ENCODE peak calls at places on chromosomes 13 and 19, in ten cellular contexts. K, B, X, E, V, O, J, S, D and W are unnamed samples.

GRCh38 chr13:91291078-91291477 is 56.4 kb upstream of the MIR17HG start:
- DNase-seq in V (no peak), B (no peak), O (no peak), J (no peak), K (no peak), X (no peak), E (no peak), D (no peak), S (no peak), W (no peak)

GRCh38 chr19:57664269-57665127 is 4.2 kb upstream of the ZSCAN4 start:
- DNase-seq in K (peak; percentile 60), D (peak; percentile 79), V (peak; percentile 74), J (peak; percentile 55), S (no peak), X (peak; percentile 76), O (no peak), E (peak; percentile 31), B (peak; percentile 45), W (peak; percentile 44)

GRCh38 chr13:42649761-42650289 is 75.9 kb downstream of the TNFSF11 start:
- DNase-seq in X (no peak), O (no peak), S (no peak), V (no peak), K (no peak), B (no peak), D (no peak), J (no peak), E (no peak), W (no peak)

GRCh38 chr13:35549481-35549880 is 73.0 kb upstream of the MAB21L1 start:
- DNase-seq in J (no peak), E (no peak), D (no peak), S (no peak), O (peak; percentile 27), V (peak; percentile 10), B (no peak), K (no peak), X (peak; percentile 1), W (no peak)

GRCh38 chr13:64527561-64527960 is 2702.6 kb downstream of the PCDH9 start:
- DNase-seq in X (no peak), K (no peak), B (no peak), E (no peak), O (no peak), V (no peak), S (no peak), J (no peak), D (no peak), W (no peak)

GRCh38 chr13:40613192-40613818 is 53.1 kb downstream of the FOXO1 start:
- DNase-seq in S (no peak), O (no peak), V (peak; percentile 29), J (no peak), D (no peak), E (peak; percentile 56), X (no peak), K (peak; percentile 46), B (peak; percentile 82), W (peak; percentile 62)

GRCh38 chr13:98539655-98540054 is 37.3 kb downstream of the STK24 start:
- DNase-seq in K (no peak), E (no peak), J (no peak), O (no peak), X (no peak), S (no peak), D (no peak), V (no peak), B (peak; percentile 43), W (no peak)

GRCh38 chr13:31437975-31438374 is 238.2 kb downstream of the B3GLCT start:
- DNase-seq in V (no peak), S (no peak), J (no peak), B (no peak), K (no peak), O (no peak), E (no peak), X (no peak), D (no peak), W (no peak)

GRCh38 chr13:53778937-53779336 is 750.3 kb downstream of the OLFM4 start:
- DNase-seq in S (no peak), J (no peak), V (no peak), E (no peak), K (no peak), O (no peak), D (no peak), B (no peak), X (no peak), W (no peak)

GRCh38 chr13:99725644-99726043 is 224.4 kb downstream of the TM9SF2 start:
- DNase-seq in S (no peak), X (no peak), B (no peak), O (no peak), V (no peak), K (no peak), J (no peak), D (no peak), E (no peak), W (no peak)

GRCh38 chr13:36154567-36155231 is 23.5 kb upstream of the DCLK1 start:
- DNase-seq in V (no peak), E (no peak), B (no peak), J (no peak), S (no peak), K (peak; percentile 18), X (no peak), O (no peak), D (peak; percentile 15), W (no peak)

GRCh38 chr19:42468273-42468796 is 25.6 kb upstream of the CXCL17 start:
- DNase-seq in B (peak; percentile 71), J (no peak), E (no peak), S (no peak), K (no peak), D (no peak), O (peak; percentile 55), X (peak; percentile 89), V (peak; percentile 50), W (no peak)

GRCh38 chr19:42467437-42467760 is 24.7 kb upstream of the CXCL17 start:
- DNase-seq in J (no peak), O (no peak), E (no peak), X (no peak), D (no peak), V (no peak), S (no peak), K (no peak), B (no peak), W (no peak)

GRCh38 chr19:42469311-42470239 is 26.8 kb upstream of the CXCL17 start:
- DNase-seq in X (no peak), J (no peak), K (no peak), D (no peak), E (no peak), B (no peak), V (peak; percentile 37), O (no peak), S (no peak), W (no peak)

GRCh38 chr19:42466521-42467436 is 24.0 kb upstream of the CXCL17 start:
- DNase-seq in K (no peak), O (no peak), J (no peak), X (no peak), S (no peak), D (no peak), V (no peak), B (no peak), E (no peak), W (no peak)

DNA sequence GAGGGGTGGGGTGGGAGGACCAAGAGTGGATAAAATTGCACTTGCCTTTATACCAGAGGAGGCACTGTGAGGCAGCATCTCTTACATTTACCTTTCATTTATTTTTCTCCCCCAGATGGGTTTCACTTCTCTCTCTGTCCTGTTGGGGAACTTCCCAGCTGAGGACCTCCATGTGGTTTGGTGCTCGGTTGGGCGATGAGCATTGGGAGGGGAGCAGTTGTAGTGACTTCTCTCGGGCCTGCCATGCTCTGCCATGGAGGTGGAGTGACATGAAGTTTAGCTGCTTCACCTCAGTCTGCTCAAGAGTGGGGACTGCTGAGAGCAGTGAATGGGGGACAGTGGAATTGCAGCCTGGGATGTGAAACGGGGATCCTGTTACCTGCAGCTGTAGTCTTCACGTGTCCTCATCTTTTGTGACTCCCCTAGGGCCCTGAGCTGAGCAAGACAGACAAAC is 23.1 kb upstream of the CXCL17 start:
- DNase-seq in E (no peak), K (no peak), X (no peak), S (no peak), O (no peak), V (no peak), B (peak; percentile 72), J (no peak), D (no peak), W (no peak)
- TF ChIP-seq POLR2A in E (no peak), K (no peak), X (no peak), S (no peak), O (no peak), V (no peak), B (no peak), J (no peak), D (no peak), W (no peak)

GRCh38 chr19:17235618-17236413 is 9.8 kb downstream of the OCEL1 start:
- DNase-seq in K (peak; percentile 69), S (no peak), B (peak; percentile 91), E (peak; percentile 77), D (peak; percentile 80), V (peak; percentile 75), J (peak; percentile 89), O (peak; percentile 88), X (no peak), W (peak; percentile 63)
- TF ChIP-seq POLR2A in K (peak; percentile 21), S (no peak), B (no peak), E (no peak), D (no peak), V (no peak), J (peak; percentile 39), O (peak; percentile 34), X (no peak), W (no peak)

DNA sequence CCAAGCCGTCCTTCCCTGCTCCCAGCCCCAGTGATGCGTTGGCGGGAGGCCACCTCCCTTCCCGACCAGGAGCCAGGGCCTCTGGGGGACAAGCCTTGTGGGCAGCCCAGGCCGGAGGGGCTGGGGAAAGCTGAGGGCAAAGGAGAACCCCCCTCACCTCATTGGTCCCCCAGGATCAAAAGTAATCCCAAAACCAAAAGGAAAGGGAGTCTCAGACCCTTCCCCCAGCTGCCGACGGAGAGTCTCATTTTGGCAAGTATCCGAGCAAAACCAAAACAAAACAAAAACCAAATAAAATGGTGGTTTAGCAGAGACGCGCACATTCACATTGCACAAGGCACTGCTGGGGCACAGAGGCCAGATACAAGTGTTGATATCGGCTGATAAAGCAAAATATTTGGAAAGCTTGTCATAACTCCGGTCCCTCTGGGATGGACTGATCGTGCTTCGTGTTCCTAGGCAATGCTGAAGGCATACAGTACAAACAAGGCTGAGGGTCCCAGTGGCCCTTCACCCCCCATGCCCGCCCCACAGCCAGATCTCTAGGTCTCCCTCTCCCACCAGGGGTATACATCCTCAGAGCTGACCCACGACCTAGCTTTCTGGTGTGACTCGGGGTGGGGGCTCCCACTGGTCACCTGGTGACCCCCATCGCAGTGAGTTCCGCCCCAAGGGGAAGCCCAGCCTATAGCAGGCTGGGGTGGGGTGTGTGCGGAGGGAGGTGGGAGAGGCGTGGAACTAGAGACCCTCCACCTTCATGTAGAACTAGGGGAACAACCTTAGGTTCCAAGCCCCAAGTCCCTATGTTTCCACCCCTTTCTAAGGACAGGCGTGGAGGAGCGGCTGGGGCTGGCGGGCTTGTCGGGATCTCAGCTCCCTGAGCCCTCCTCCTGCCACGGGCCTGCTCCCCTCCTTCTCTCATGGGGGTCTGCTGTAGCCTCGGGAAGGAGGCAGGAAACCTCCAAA is 2.0 kb downstream of the CEBPA start:
- DNase-seq in E (peak; percentile 32), S (no peak), X (no peak), K (no peak), J (no peak), O (no peak), V (no peak), B (peak; percentile 48), D (no peak), W (no peak)
- TF ChIP-seq POLR2A in E (no peak), S (no peak), X (no peak), K (no peak), J (no peak), O (no peak), V (no peak), B (no peak), D (no peak), W (no peak)

GRCh38 chr13:32586022-32586900 is at the start of gene PDS5B:
- DNase-seq in X (peak; percentile 77), K (peak; percentile 95), S (peak; percentile 90), V (peak; percentile 95), O (peak; percentile 89), E (peak; percentile 95), J (peak; percentile 91), D (peak; percentile 95), B (peak; percentile 97), W (peak; percentile 94)
- TF ChIP-seq POLR2A in X (peak; percentile 46), K (peak; percentile 81), S (peak; percentile 52), V (peak; percentile 23), O (no peak), E (no peak), J (peak; percentile 68), D (no peak), B (peak; percentile 23), W (peak; percentile 15)